ENCODE peak calls at places on chromosomes 6 and 20, in five cellular contexts. V is PC-3; D is sigmoid colon; I is CD8-positive, alpha-beta T cell; N is psoas muscle. B is an unnamed sample.

GRCh38 chr20:10659651-10660601 is 13.9 kb downstream of the JAG1 start:
- DNase-seq in V (no peak), D (peak; percentile 57), N (no peak), I (no peak), B (peak; percentile 77)

GRCh38 chr6:56079761-56080540 is 167.4 kb downstream of the COL21A1 start:
- DNase-seq in D (no peak), I (no peak), N (no peak), V (no peak), B (no peak)

GRCh38 chr20:20780127-20780822 is 67.8 kb upstream of the RALGAPA2 start:
- DNase-seq in N (peak; percentile 96), D (peak; percentile 79), V (peak; percentile 39), I (no peak), B (peak; percentile 62)

GRCh38 chr6:5998741-5999687 is 7.7 kb downstream of the NRN1 start:
- DNase-seq in N (peak; percentile 63), V (no peak), D (peak; percentile 69), I (no peak), B (peak; percentile 89)

GRCh38 chr6:37283786-37284185 is 25.8 kb upstream of the TMEM217 start:
- DNase-seq in I (no peak), V (no peak), N (peak; percentile 92), D (peak; percentile 87), B (no peak)

GRCh38 chr6:143323729-143324465 is 126.6 kb downstream of the ADAT2 start:
- DNase-seq in V (no peak), I (no peak), N (no peak), D (no peak), B (no peak)

GRCh38 chr6:158972241-158973233 is 27.5 kb downstream of the RSPH3 start:
- DNase-seq in N (no peak), I (no peak), D (no peak), V (peak; percentile 75), B (no peak)

GRCh38 chr20:36468149-36469000 is 72.9 kb upstream of the MYL9 start:
- DNase-seq in N (no peak), I (no peak), V (no peak), D (no peak), B (no peak)

GRCh38 chr6:8707956-8708772 is 272.8 kb upstream of the SLC35B3 start:
- DNase-seq in V (peak; percentile 62), N (no peak), D (no peak), I (no peak), B (peak; percentile 57)

GRCh38 chr6:140438346-140438735 is 1063.9 kb upstream of the CITED2 start:
- DNase-seq in N (no peak), I (no peak), D (no peak), V (no peak), B (no peak)

GRCh38 chr20:53829706-53830521 is 236.3 kb upstream of the ZNF217 start:
- DNase-seq in V (peak; percentile 74), I (no peak), D (no peak), N (no peak), B (no peak)

GRCh38 chr20:53829086-53829703 is 235.6 kb upstream of the ZNF217 start:
- DNase-seq in N (no peak), I (no peak), D (peak; percentile 68), V (peak; percentile 99), B (no peak)

GRCh38 chr20:53831812-53832211 is 238.2 kb upstream of the ZNF217 start:
- DNase-seq in I (no peak), V (no peak), N (no peak), D (no peak), B (no peak)

GRCh38 chr20:53832499-53832898 is 237.9 kb downstream of the BCAS1 start:
- DNase-seq in V (no peak), I (no peak), D (no peak), N (no peak), B (no peak)

GRCh38 chr20:53831228-53831627 is 237.6 kb upstream of the ZNF217 start:
- DNase-seq in I (no peak), D (no peak), N (no peak), V (no peak), B (no peak)
- H3K4me1 ChIP-seq in I (peaks cover 50% of the 10 kb centered on the region), D (peaks cover 42% of the 10 kb centered on the region), N (peaks cover 20% of the 10 kb centered on the region), V (peaks cover 56% of the 10 kb centered on the region), B (peaks cover 14% of the 10 kb centered on the region)

GRCh38 chr6:29830409-29830808 is 2.8 kb downstream of the HLA-G start:
- DNase-seq in V (no peak), N (no peak), I (no peak), D (no peak), B (peak; percentile 64)

GRCh38 chr6:29834564-29835436 is 7.2 kb downstream of the HLA-G start:
- DNase-seq in N (peak; percentile 36), D (no peak), I (peak; percentile 46), V (peak; percentile 62), B (peak; percentile 91)

GRCh38 chr6:29828471-29828797 is 809 bp downstream of the HLA-G start:
- DNase-seq in V (no peak), D (no peak), N (no peak), I (no peak), B (peak; percentile 80)

GRCh38 chr6:29829766-29830165 is 2.1 kb downstream of the HLA-G start:
- DNase-seq in V (no peak), D (no peak), N (no peak), I (no peak), B (no peak)

GRCh38 chr6:29831776-29832175 is 4.2 kb downstream of the HLA-G start:
- DNase-seq in V (no peak), N (no peak), I (no peak), D (no peak), B (no peak)
- H3K27me3 ChIP-seq in V (no peaks in the 10 kb centered on the region), N (no peaks in the 10 kb centered on the region), I (peaks cover 20% of the 10 kb centered on the region), D (peaks cover 33% of the 10 kb centered on the region), B (peaks cover 61% of the 10 kb centered on the region)

GRCh38 chr20:50428463-50428828 is 81.7 kb upstream of the PTPN1 start:
- DNase-seq in I (no peak), V (no peak), D (no peak), N (no peak), B (no peak)
- H3K4me1 ChIP-seq in I (no peaks in the 10 kb centered on the region), V (peaks cover 19% of the 10 kb centered on the region), D (peaks cover 14% of the 10 kb centered on the region), N (peaks cover 39% of the 10 kb centered on the region), B (peaks cover 11% of the 10 kb centered on the region)

GRCh38 chr6:379367-380181 is 12.0 kb upstream of the IRF4 start:
- DNase-seq in V (no peak), N (no peak), D (no peak), I (no peak), B (no peak)

GRCh38 chr6:380234-381218 is 11.0 kb upstream of the IRF4 start:
- DNase-seq in V (no peak), N (peak; percentile 41), D (no peak), I (no peak), B (no peak)

GRCh38 chr6:378958-379366 is 12.6 kb upstream of the IRF4 start:
- DNase-seq in V (no peak), I (no peak), D (no peak), N (peak; percentile 45), B (no peak)

GRCh38 chr6:376823-377571 is 14.6 kb upstream of the IRF4 start:
- DNase-seq in I (no peak), D (no peak), V (no peak), N (no peak), B (no peak)

DNA sequence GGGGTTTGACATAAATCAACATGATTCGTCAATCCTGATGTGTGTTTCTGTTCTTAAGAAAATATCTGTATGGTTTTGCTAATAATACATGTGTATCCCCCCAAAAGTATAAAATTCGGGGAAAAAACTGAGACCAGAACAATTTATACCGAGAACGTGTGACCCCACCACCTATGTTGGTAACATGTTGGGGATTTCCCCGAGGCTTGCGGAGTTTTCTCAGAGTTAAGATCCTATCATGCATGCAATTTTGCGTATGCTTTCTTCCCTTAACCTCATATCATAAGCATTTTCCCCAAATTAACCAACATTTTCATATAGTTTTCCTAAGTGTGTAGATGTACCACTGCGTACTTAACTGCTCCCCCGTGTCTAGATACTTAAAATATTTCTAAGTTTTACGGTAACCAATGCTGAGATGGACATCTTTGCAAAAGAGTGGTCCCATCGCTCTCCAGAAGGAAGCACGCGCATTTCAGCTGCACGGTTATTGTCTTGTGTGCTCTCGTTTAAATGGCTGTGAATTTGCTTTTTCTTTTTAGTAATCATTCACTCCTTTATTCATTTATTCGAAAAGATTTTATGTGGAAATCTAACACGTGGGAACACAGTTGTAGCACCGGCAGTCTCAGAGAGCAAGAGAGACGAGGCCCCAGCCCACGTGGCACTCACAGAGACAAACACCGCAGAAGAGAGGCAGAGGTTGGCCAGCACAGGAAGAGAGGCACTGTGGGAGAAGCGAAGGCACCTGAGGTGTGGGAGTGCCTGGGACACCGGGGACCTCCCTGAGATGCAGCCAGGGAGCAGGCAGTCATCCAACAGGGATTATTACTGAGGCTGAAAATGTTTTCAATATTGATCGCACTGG is 13.2 kb upstream of the IRF4 start:
- DNase-seq in I (no peak), V (no peak), D (no peak), N (peak; percentile 43), B (no peak)
- H3K27me3 ChIP-seq in I (no peaks in the 10 kb centered on the region), V (peaks cover 18% of the 10 kb centered on the region), D (peaks cover 31% of the 10 kb centered on the region), N (no peaks in the 10 kb centered on the region), B (no peaks in the 10 kb centered on the region)

GRCh38 chr6:147805155-147805554 is 296.7 kb downstream of the SAMD5 start:
- DNase-seq in I (no peak), V (peak; percentile 19), N (no peak), D (no peak), B (no peak)
- H3K4me1 ChIP-seq in I (no peaks in the 10 kb centered on the region), V (peaks cover 3% of the 10 kb centered on the region), N (no peaks in the 10 kb centered on the region), D (peaks cover 20% of the 10 kb centered on the region), B (no peaks in the 10 kb centered on the region)

DNA sequence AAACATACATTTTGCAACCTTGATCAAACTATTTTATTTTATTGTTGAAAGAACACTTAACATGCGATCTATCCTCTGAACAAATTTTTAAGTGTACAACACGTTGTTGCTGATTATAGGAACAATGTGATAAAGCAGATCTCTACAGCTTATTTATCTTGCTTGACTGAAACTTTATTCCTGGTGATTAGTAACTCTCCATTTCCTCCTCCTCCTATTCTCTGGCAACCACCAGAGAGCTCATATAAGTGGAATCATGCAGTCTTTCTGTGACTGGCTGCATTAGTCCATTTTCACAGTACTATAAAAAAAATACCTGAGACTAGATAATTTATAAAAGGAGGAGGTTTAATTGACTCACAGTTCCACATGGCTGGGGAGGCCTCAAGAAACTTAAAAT is 218.1 kb downstream of the LRFN2 start:
- DNase-seq in N (no peak), D (no peak), I (no peak), V (no peak), B (no peak)
- H3K27me3 ChIP-seq in N (no peaks in the 10 kb centered on the region), D (no peaks in the 10 kb centered on the region), I (no peaks in the 10 kb centered on the region), V (no peaks in the 10 kb centered on the region), B (peaks cover 24% of the 10 kb centered on the region)

B was measured in endodermal cell.